ENCODE peak calls at places on chromosome 15, in ten cellular contexts. One of them, this sample, is unnamed.
A peak's percentile ranks its signal among the peaks of the same experiment; 100 is the strongest.

GRCh38 chr15:90493647-90494046 is 36.1 kb upstream of the CRTC3 start:
- DNase-seq in BJ: no peak
- DNase-seq in epithelial cell of proximal tubule: no peak
- DNase-seq in fibroblast of mammary gland: no peak
- DNase-seq in endothelial cell of umbilical vein: no peak
- DNase-seq in AG09319: no peak
- DNase-seq in choroid plexus epithelial cell: no peak
- DNase-seq in ovary: no peak
- DNase-seq in adrenal gland: no peak
- DNase-seq in fibroblast of lung: no peak
- DNase-seq in this sample: no peak

GRCh38 chr15:51931638-51932037 is 39.9 kb downstream of the LEO1 start:
- DNase-seq in BJ: peak; percentile 9
- DNase-seq in epithelial cell of proximal tubule: no peak
- DNase-seq in fibroblast of mammary gland: peak; percentile 72
- DNase-seq in endothelial cell of umbilical vein: no peak
- DNase-seq in AG09319: no peak
- DNase-seq in choroid plexus epithelial cell: peak; percentile 26
- DNase-seq in ovary: no peak
- DNase-seq in adrenal gland: no peak
- DNase-seq in fibroblast of lung: no peak
- DNase-seq in this sample: peak; percentile 70

GRCh38 chr15:32774022-32774421 is 56.2 kb downstream of the GREM1 start:
- DNase-seq in BJ: peak; percentile 97
- DNase-seq in epithelial cell of proximal tubule: no peak
- DNase-seq in fibroblast of mammary gland: peak; percentile 94
- DNase-seq in endothelial cell of umbilical vein: no peak
- DNase-seq in AG09319: peak; percentile 59
- DNase-seq in choroid plexus epithelial cell: peak; percentile 79
- DNase-seq in ovary: no peak
- DNase-seq in adrenal gland: no peak
- DNase-seq in fibroblast of lung: peak; percentile 62
- DNase-seq in this sample: peak; percentile 97

GRCh38 chr15:48292458-48292857 is 38.8 kb upstream of the DUT start:
- DNase-seq in BJ: no peak
- DNase-seq in epithelial cell of proximal tubule: no peak
- DNase-seq in fibroblast of mammary gland: no peak
- DNase-seq in endothelial cell of umbilical vein: no peak
- DNase-seq in AG09319: no peak
- DNase-seq in choroid plexus epithelial cell: no peak
- DNase-seq in ovary: no peak
- DNase-seq in adrenal gland: no peak
- DNase-seq in fibroblast of lung: no peak
- DNase-seq in this sample: no peak

GRCh38 chr15:96524676-96525417 is 194.3 kb downstream of the NR2F2 start:
- DNase-seq in BJ: no peak
- DNase-seq in epithelial cell of proximal tubule: no peak
- DNase-seq in fibroblast of mammary gland: no peak
- DNase-seq in endothelial cell of umbilical vein: no peak
- DNase-seq in AG09319: no peak
- DNase-seq in choroid plexus epithelial cell: no peak
- DNase-seq in ovary: no peak
- DNase-seq in adrenal gland: no peak
- DNase-seq in fibroblast of lung: no peak
- DNase-seq in this sample: no peak

GRCh38 chr15:100075284-100075683 is 266.5 kb downstream of the ADAMTS17 start:
- DNase-seq in BJ: no peak
- DNase-seq in epithelial cell of proximal tubule: no peak
- DNase-seq in fibroblast of mammary gland: no peak
- DNase-seq in endothelial cell of umbilical vein: no peak
- DNase-seq in AG09319: no peak
- DNase-seq in choroid plexus epithelial cell: no peak
- DNase-seq in ovary: no peak
- DNase-seq in adrenal gland: no peak
- DNase-seq in fibroblast of lung: no peak
- DNase-seq in this sample: no peak

GRCh38 chr15:93658026-93658790 is 569.2 kb upstream of the RGMA start:
- DNase-seq in BJ: no peak
- DNase-seq in epithelial cell of proximal tubule: no peak
- DNase-seq in fibroblast of mammary gland: no peak
- DNase-seq in endothelial cell of umbilical vein: no peak
- DNase-seq in AG09319: no peak
- DNase-seq in choroid plexus epithelial cell: no peak
- DNase-seq in ovary: no peak
- DNase-seq in adrenal gland: no peak
- DNase-seq in fibroblast of lung: no peak
- DNase-seq in this sample: no peak

GRCh38 chr15:28260317-28260716 is 61.7 kb downstream of the HERC2 start:
- DNase-seq in BJ: no peak
- DNase-seq in epithelial cell of proximal tubule: no peak
- DNase-seq in fibroblast of mammary gland: no peak
- DNase-seq in endothelial cell of umbilical vein: no peak
- DNase-seq in AG09319: no peak
- DNase-seq in choroid plexus epithelial cell: no peak
- DNase-seq in ovary: no peak
- DNase-seq in adrenal gland: no peak
- DNase-seq in fibroblast of lung: no peak
- DNase-seq in this sample: no peak

GRCh38 chr15:94453227-94453626 is 221.9 kb downstream of the MCTP2 start:
- DNase-seq in BJ: no peak
- DNase-seq in epithelial cell of proximal tubule: no peak
- DNase-seq in fibroblast of mammary gland: no peak
- DNase-seq in endothelial cell of umbilical vein: no peak
- DNase-seq in AG09319: no peak
- DNase-seq in choroid plexus epithelial cell: no peak
- DNase-seq in ovary: no peak
- DNase-seq in adrenal gland: no peak
- DNase-seq in fibroblast of lung: no peak
- DNase-seq in this sample: peak; percentile 21

GRCh38 chr15:67065531-67066005 is at the start of gene SMAD3:
- DNase-seq in BJ: peak; percentile 66
- DNase-seq in epithelial cell of proximal tubule: no peak
- DNase-seq in fibroblast of mammary gland: peak; percentile 92
- DNase-seq in endothelial cell of umbilical vein: peak; percentile 93
- DNase-seq in AG09319: peak; percentile 94
- DNase-seq in choroid plexus epithelial cell: peak; percentile 97
- DNase-seq in ovary: peak; percentile 88
- DNase-seq in adrenal gland: peak; percentile 88
- DNase-seq in fibroblast of lung: peak; percentile 96
- DNase-seq in this sample: peak; percentile 96

GRCh38 chr15:66165856-66166255 is 87.7 kb downstream of the MEGF11 start:
- DNase-seq in BJ: no peak
- DNase-seq in epithelial cell of proximal tubule: no peak
- DNase-seq in fibroblast of mammary gland: no peak
- DNase-seq in endothelial cell of umbilical vein: no peak
- DNase-seq in AG09319: no peak
- DNase-seq in choroid plexus epithelial cell: no peak
- DNase-seq in ovary: no peak
- DNase-seq in adrenal gland: no peak
- DNase-seq in fibroblast of lung: no peak
- DNase-seq in this sample: no peak

GRCh38 chr15:75727851-75728715 is 15.4 kb upstream of the CSPG4 start:
- DNase-seq in BJ: no peak
- DNase-seq in epithelial cell of proximal tubule: no peak
- DNase-seq in fibroblast of mammary gland: peak; percentile 34
- DNase-seq in endothelial cell of umbilical vein: peak; percentile 34
- DNase-seq in AG09319: no peak
- DNase-seq in choroid plexus epithelial cell: peak; percentile 57
- DNase-seq in ovary: no peak
- DNase-seq in adrenal gland: peak; percentile 76
- DNase-seq in fibroblast of lung: no peak
- DNase-seq in this sample: no peak
- TF ChIP-seq CTCF in BJ: peak; percentile 62
- TF ChIP-seq CTCF in epithelial cell of proximal tubule: peak; percentile 71
- TF ChIP-seq CTCF in fibroblast of mammary gland: peak; percentile 48
- TF ChIP-seq CTCF in endothelial cell of umbilical vein: peak; percentile 50
- TF ChIP-seq CTCF in AG09319: peak; percentile 46
- TF ChIP-seq CTCF in choroid plexus epithelial cell: peak; percentile 77
- TF ChIP-seq CTCF in ovary: peak; percentile 10
- TF ChIP-seq CTCF in adrenal gland: peak; percentile 38
- TF ChIP-seq CTCF in fibroblast of lung: peak; percentile 39
- TF ChIP-seq CTCF in this sample: peak; percentile 81

GRCh38 chr15:38540516-38540915 is 24.1 kb downstream of the RASGRP1 start:
- DNase-seq in BJ: no peak
- DNase-seq in epithelial cell of proximal tubule: no peak
- DNase-seq in fibroblast of mammary gland: no peak
- DNase-seq in endothelial cell of umbilical vein: no peak
- DNase-seq in AG09319: no peak
- DNase-seq in choroid plexus epithelial cell: no peak
- DNase-seq in ovary: no peak
- DNase-seq in adrenal gland: no peak
- DNase-seq in fibroblast of lung: no peak
- DNase-seq in this sample: peak; percentile 32
- TF ChIP-seq CTCF in BJ: no peak
- TF ChIP-seq CTCF in epithelial cell of proximal tubule: no peak
- TF ChIP-seq CTCF in fibroblast of mammary gland: no peak
- TF ChIP-seq CTCF in endothelial cell of umbilical vein: no peak
- TF ChIP-seq CTCF in AG09319: no peak
- TF ChIP-seq CTCF in choroid plexus epithelial cell: no peak
- TF ChIP-seq CTCF in ovary: no peak
- TF ChIP-seq CTCF in adrenal gland: no peak
- TF ChIP-seq CTCF in fibroblast of lung: no peak
- TF ChIP-seq CTCF in this sample: no peak

DNA sequence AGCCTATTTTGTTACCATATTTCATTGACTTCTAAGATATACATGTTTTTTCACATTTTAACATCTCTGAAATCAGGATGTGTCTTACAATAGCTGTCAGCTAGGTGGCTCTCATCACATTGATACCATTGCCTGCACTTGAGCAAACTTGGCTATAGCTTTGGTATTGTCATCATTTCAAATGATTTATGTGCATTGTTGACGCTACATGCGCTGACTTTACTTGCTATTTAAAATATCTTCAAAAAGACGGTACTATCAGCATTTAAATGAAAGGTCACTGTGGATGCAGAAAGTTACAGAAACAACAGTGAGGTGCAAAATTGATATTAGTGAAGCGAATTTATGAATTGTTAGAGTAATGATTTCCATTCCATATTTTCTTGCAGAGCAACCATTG is 54.0 kb upstream of the ABHD2 start:
- DNase-seq in BJ: no peak
- DNase-seq in epithelial cell of proximal tubule: no peak
- DNase-seq in fibroblast of mammary gland: peak; percentile 78
- DNase-seq in endothelial cell of umbilical vein: peak; percentile 19
- DNase-seq in AG09319: no peak
- DNase-seq in choroid plexus epithelial cell: peak; percentile 68
- DNase-seq in ovary: no peak
- DNase-seq in adrenal gland: no peak
- DNase-seq in fibroblast of lung: peak; percentile 45
- DNase-seq in this sample: no peak
- TF ChIP-seq CTCF in BJ: peak; percentile 52
- TF ChIP-seq CTCF in epithelial cell of proximal tubule: peak; percentile 57
- TF ChIP-seq CTCF in fibroblast of mammary gland: peak; percentile 58
- TF ChIP-seq CTCF in endothelial cell of umbilical vein: no peak
- TF ChIP-seq CTCF in AG09319: peak; percentile 41
- TF ChIP-seq CTCF in choroid plexus epithelial cell: peak; percentile 68
- TF ChIP-seq CTCF in ovary: no peak
- TF ChIP-seq CTCF in adrenal gland: peak; percentile 11
- TF ChIP-seq CTCF in fibroblast of lung: peak; percentile 23
- TF ChIP-seq CTCF in this sample: peak; percentile 66

DNA sequence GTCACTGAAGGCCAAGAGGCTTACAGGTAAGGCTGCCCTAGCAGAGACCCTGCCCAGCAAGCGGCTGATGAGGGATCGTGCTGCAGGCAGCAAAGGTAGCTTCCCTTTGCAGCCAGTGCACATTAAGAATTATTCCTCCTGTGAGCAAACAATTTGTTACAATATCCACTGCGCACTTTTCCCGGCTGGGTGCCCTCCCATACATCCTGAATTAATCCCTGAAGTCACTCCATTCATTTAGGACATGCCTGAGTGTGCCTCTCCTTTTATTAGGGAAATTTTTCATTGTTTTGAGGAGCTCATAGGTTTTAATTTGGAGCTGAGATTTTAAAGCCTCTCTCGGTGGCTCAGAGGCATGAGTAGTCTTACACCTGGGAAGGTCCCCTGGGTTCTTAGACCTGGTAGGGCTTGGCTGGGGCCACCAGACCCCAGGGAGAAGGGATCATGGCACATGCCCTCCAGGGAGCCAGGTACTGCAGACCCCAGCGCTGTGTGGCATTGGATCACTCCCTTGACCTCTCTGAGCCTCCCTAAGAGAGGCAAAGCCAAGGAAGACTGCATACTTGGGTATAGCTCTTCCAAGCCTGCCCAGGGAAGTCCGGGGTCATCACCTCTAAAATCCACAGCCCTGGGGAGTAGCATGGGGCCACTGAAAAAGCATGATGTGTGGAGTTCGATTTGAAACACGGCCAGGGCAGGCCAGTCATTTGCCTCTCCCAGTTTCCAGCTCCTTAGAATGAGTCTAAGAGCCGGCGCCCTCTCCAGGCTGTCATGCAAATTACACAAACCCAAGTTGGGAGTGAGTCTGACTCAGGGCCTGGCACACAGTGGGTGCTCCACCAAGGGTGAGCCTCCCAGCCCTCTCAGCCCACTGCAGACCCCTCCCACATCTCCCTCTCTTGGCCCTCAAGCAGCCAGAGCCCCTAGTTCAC is 151.9 kb upstream of the LINGO1 start:
- DNase-seq in BJ: no peak
- DNase-seq in epithelial cell of proximal tubule: no peak
- DNase-seq in fibroblast of mammary gland: peak; percentile 34
- DNase-seq in endothelial cell of umbilical vein: peak; percentile 14
- DNase-seq in AG09319: no peak
- DNase-seq in choroid plexus epithelial cell: peak; percentile 19
- DNase-seq in ovary: no peak
- DNase-seq in adrenal gland: peak; percentile 18
- DNase-seq in fibroblast of lung: peak; percentile 2
- DNase-seq in this sample: peak; percentile 2
- TF ChIP-seq CTCF in BJ: peak; percentile 44
- TF ChIP-seq CTCF in epithelial cell of proximal tubule: peak; percentile 50
- TF ChIP-seq CTCF in fibroblast of mammary gland: peak; percentile 43
- TF ChIP-seq CTCF in endothelial cell of umbilical vein: peak; percentile 44
- TF ChIP-seq CTCF in AG09319: peak; percentile 29
- TF ChIP-seq CTCF in choroid plexus epithelial cell: peak; percentile 51
- TF ChIP-seq CTCF in ovary: no peak
- TF ChIP-seq CTCF in adrenal gland: peak; percentile 7
- TF ChIP-seq CTCF in fibroblast of lung: peak; percentile 18
- TF ChIP-seq CTCF in this sample: peak; percentile 71

GRCh38 chr15:47194718-47195117 is 522.6 kb upstream of the SEMA6D start:
- DNase-seq in BJ: no peak
- DNase-seq in epithelial cell of proximal tubule: no peak
- DNase-seq in fibroblast of mammary gland: peak; percentile 42
- DNase-seq in endothelial cell of umbilical vein: peak; percentile 57
- DNase-seq in AG09319: peak; percentile 7
- DNase-seq in choroid plexus epithelial cell: peak; percentile 79
- DNase-seq in ovary: no peak
- DNase-seq in adrenal gland: no peak
- DNase-seq in fibroblast of lung: peak; percentile 72
- DNase-seq in this sample: peak; percentile 32
- TF ChIP-seq CTCF in BJ: peak; percentile 29
- TF ChIP-seq CTCF in epithelial cell of proximal tubule: peak; percentile 49
- TF ChIP-seq CTCF in fibroblast of mammary gland: peak; percentile 31
- TF ChIP-seq CTCF in endothelial cell of umbilical vein: peak; percentile 19
- TF ChIP-seq CTCF in AG09319: peak; percentile 44
- TF ChIP-seq CTCF in choroid plexus epithelial cell: peak; percentile 53
- TF ChIP-seq CTCF in ovary: no peak
- TF ChIP-seq CTCF in adrenal gland: no peak
- TF ChIP-seq CTCF in fibroblast of lung: peak; percentile 29
- TF ChIP-seq CTCF in this sample: peak; percentile 74

This sample was measured in HFFc6.